ENCODE peak calls at places on chromosomes 1 and 21, in nine cellular contexts. One of them, this sample, is unnamed.

GRCh38 chr1:17119076-17119743 is at the start of gene PADI2:
- DNase-seq in BJ: no peak
- DNase-seq in epithelial cell of esophagus: peak
- DNase-seq in CD8-positive, alpha-beta T cell: peak
- DNase-seq in hepatocyte: peak
- DNase-seq in GM23338: peak
- DNase-seq in WERI-Rb-1: no peak
- DNase-seq in IMR-90: peak
- DNase-seq in cardiac fibroblast: peak
- DNase-seq in this sample: peak

GRCh38 chr1:39387452-39387851 is 104.0 kb upstream of the BMP8A start:
- DNase-seq in BJ: no peak
- DNase-seq in epithelial cell of esophagus: peak
- DNase-seq in CD8-positive, alpha-beta T cell: no peak
- DNase-seq in hepatocyte: peak
- DNase-seq in GM23338: no peak
- DNase-seq in WERI-Rb-1: no peak
- DNase-seq in IMR-90: peak
- DNase-seq in cardiac fibroblast: peak
- DNase-seq in this sample: no peak

GRCh38 chr1:110114784-110115183 is 2.5 kb downstream of the UBL4B start:
- DNase-seq in BJ: no peak
- DNase-seq in epithelial cell of esophagus: no peak
- DNase-seq in CD8-positive, alpha-beta T cell: no peak
- DNase-seq in hepatocyte: no peak
- DNase-seq in GM23338: no peak
- DNase-seq in WERI-Rb-1: no peak
- DNase-seq in IMR-90: no peak
- DNase-seq in cardiac fibroblast: no peak
- DNase-seq in this sample: peak

GRCh38 chr1:165828103-165828558 is 717 bp downstream of the UCK2 start:
- DNase-seq in BJ: no peak
- DNase-seq in epithelial cell of esophagus: peak
- DNase-seq in CD8-positive, alpha-beta T cell: peak
- DNase-seq in hepatocyte: peak
- DNase-seq in GM23338: peak
- DNase-seq in WERI-Rb-1: peak
- DNase-seq in IMR-90: peak
- DNase-seq in cardiac fibroblast: no peak
- DNase-seq in this sample: peak

GRCh38 chr21:33945652-33946270 is 30.2 kb upstream of the ATP5PO start:
- DNase-seq in BJ: no peak
- DNase-seq in epithelial cell of esophagus: peak
- DNase-seq in CD8-positive, alpha-beta T cell: no peak
- DNase-seq in hepatocyte: no peak
- DNase-seq in GM23338: no peak
- DNase-seq in WERI-Rb-1: no peak
- DNase-seq in IMR-90: no peak
- DNase-seq in cardiac fibroblast: no peak
- DNase-seq in this sample: no peak

GRCh38 chr1:244318512-244318911 is 133.2 kb downstream of the ADSS2 start:
- DNase-seq in BJ: no peak
- DNase-seq in epithelial cell of esophagus: no peak
- DNase-seq in CD8-positive, alpha-beta T cell: no peak
- DNase-seq in hepatocyte: no peak
- DNase-seq in GM23338: no peak
- DNase-seq in WERI-Rb-1: no peak
- DNase-seq in IMR-90: no peak
- DNase-seq in cardiac fibroblast: no peak
- DNase-seq in this sample: no peak

GRCh38 chr1:241817331-241817792 is 30.6 kb upstream of the EXO1 start:
- DNase-seq in BJ: peak
- DNase-seq in epithelial cell of esophagus: peak
- DNase-seq in CD8-positive, alpha-beta T cell: no peak
- DNase-seq in hepatocyte: no peak
- DNase-seq in GM23338: no peak
- DNase-seq in WERI-Rb-1: no peak
- DNase-seq in IMR-90: peak
- DNase-seq in cardiac fibroblast: peak
- DNase-seq in this sample: no peak

GRCh38 chr1:112925015-112925414 is 31.0 kb downstream of the SLC16A1 start:
- DNase-seq in BJ: no peak
- DNase-seq in epithelial cell of esophagus: no peak
- DNase-seq in CD8-positive, alpha-beta T cell: no peak
- DNase-seq in hepatocyte: no peak
- DNase-seq in GM23338: peak
- DNase-seq in WERI-Rb-1: no peak
- DNase-seq in IMR-90: no peak
- DNase-seq in cardiac fibroblast: no peak
- DNase-seq in this sample: no peak

GRCh38 chr1:3795453-3796214 is 664 bp downstream of the LRRC47 start:
- DNase-seq in BJ: no peak
- DNase-seq in epithelial cell of esophagus: no peak
- DNase-seq in CD8-positive, alpha-beta T cell: no peak
- DNase-seq in hepatocyte: no peak
- DNase-seq in GM23338: no peak
- DNase-seq in WERI-Rb-1: no peak
- DNase-seq in IMR-90: no peak
- DNase-seq in cardiac fibroblast: no peak
- DNase-seq in this sample: no peak

GRCh38 chr1:82819234-82819633 is 1018.5 kb downstream of the ADGRL2 start:
- DNase-seq in BJ: no peak
- DNase-seq in epithelial cell of esophagus: no peak
- DNase-seq in CD8-positive, alpha-beta T cell: no peak
- DNase-seq in hepatocyte: no peak
- DNase-seq in GM23338: no peak
- DNase-seq in WERI-Rb-1: no peak
- DNase-seq in IMR-90: no peak
- DNase-seq in cardiac fibroblast: no peak
- DNase-seq in this sample: no peak

GRCh38 chr1:165871311-165872067 is 44.1 kb downstream of the UCK2 start:
- DNase-seq in BJ: no peak
- DNase-seq in epithelial cell of esophagus: peak
- DNase-seq in CD8-positive, alpha-beta T cell: peak
- DNase-seq in hepatocyte: peak
- DNase-seq in GM23338: peak
- DNase-seq in WERI-Rb-1: peak
- DNase-seq in IMR-90: peak
- DNase-seq in cardiac fibroblast: peak
- DNase-seq in this sample: peak

GRCh38 chr1:8370046-8370881 is 52.4 kb downstream of the SLC45A1 start:
- DNase-seq in BJ: no peak
- DNase-seq in epithelial cell of esophagus: no peak
- DNase-seq in CD8-positive, alpha-beta T cell: no peak
- DNase-seq in hepatocyte: no peak
- DNase-seq in GM23338: peak
- DNase-seq in WERI-Rb-1: no peak
- DNase-seq in IMR-90: peak
- DNase-seq in cardiac fibroblast: no peak
- DNase-seq in this sample: peak

GRCh38 chr21:42258885-42259407 is 40.0 kb downstream of the ABCG1 start:
- DNase-seq in BJ: no peak
- DNase-seq in epithelial cell of esophagus: no peak
- DNase-seq in CD8-positive, alpha-beta T cell: no peak
- DNase-seq in hepatocyte: no peak
- DNase-seq in GM23338: no peak
- DNase-seq in WERI-Rb-1: no peak
- DNase-seq in IMR-90: no peak
- DNase-seq in cardiac fibroblast: no peak
- DNase-seq in this sample: no peak

GRCh38 chr1:205633421-205633976 is 1.7 kb upstream of the ELK4 start:
- DNase-seq in BJ: peak
- DNase-seq in epithelial cell of esophagus: peak
- DNase-seq in CD8-positive, alpha-beta T cell: no peak
- DNase-seq in hepatocyte: no peak
- DNase-seq in GM23338: no peak
- DNase-seq in WERI-Rb-1: no peak
- DNase-seq in IMR-90: peak
- DNase-seq in cardiac fibroblast: peak
- DNase-seq in this sample: no peak

GRCh38 chr1:38073926-38074677 is 27.5 kb upstream of the POU3F1 start:
- DNase-seq in BJ: no peak
- DNase-seq in epithelial cell of esophagus: peak
- DNase-seq in CD8-positive, alpha-beta T cell: no peak
- DNase-seq in hepatocyte: no peak
- DNase-seq in GM23338: peak
- DNase-seq in WERI-Rb-1: no peak
- DNase-seq in IMR-90: no peak
- DNase-seq in cardiac fibroblast: no peak
- DNase-seq in this sample: no peak

GRCh38 chr1:38068980-38069340 is 22.4 kb upstream of the POU3F1 start:
- DNase-seq in BJ: no peak
- DNase-seq in epithelial cell of esophagus: no peak
- DNase-seq in CD8-positive, alpha-beta T cell: no peak
- DNase-seq in hepatocyte: no peak
- DNase-seq in GM23338: no peak
- DNase-seq in WERI-Rb-1: no peak
- DNase-seq in IMR-90: no peak
- DNase-seq in cardiac fibroblast: no peak
- DNase-seq in this sample: no peak

GRCh38 chr1:38072858-38073257 is 26.3 kb upstream of the POU3F1 start:
- DNase-seq in BJ: no peak
- DNase-seq in epithelial cell of esophagus: no peak
- DNase-seq in CD8-positive, alpha-beta T cell: no peak
- DNase-seq in hepatocyte: no peak
- DNase-seq in GM23338: no peak
- DNase-seq in WERI-Rb-1: no peak
- DNase-seq in IMR-90: no peak
- DNase-seq in cardiac fibroblast: no peak
- DNase-seq in this sample: no peak

GRCh38 chr1:38068220-38068979 is 21.8 kb upstream of the POU3F1 start:
- DNase-seq in BJ: no peak
- DNase-seq in epithelial cell of esophagus: no peak
- DNase-seq in CD8-positive, alpha-beta T cell: no peak
- DNase-seq in hepatocyte: no peak
- DNase-seq in GM23338: no peak
- DNase-seq in WERI-Rb-1: no peak
- DNase-seq in IMR-90: no peak
- DNase-seq in cardiac fibroblast: no peak
- DNase-seq in this sample: peak

GRCh38 chr1:38071530-38072266 is 25.1 kb upstream of the POU3F1 start:
- DNase-seq in BJ: no peak
- DNase-seq in epithelial cell of esophagus: peak
- DNase-seq in CD8-positive, alpha-beta T cell: no peak
- DNase-seq in hepatocyte: peak
- DNase-seq in GM23338: peak
- DNase-seq in WERI-Rb-1: peak
- DNase-seq in IMR-90: peak
- DNase-seq in cardiac fibroblast: peak
- DNase-seq in this sample: peak
- TF ChIP-seq CTCF in BJ: peak
- TF ChIP-seq CTCF in epithelial cell of esophagus: peak
- TF ChIP-seq CTCF in CD8-positive, alpha-beta T cell: no peak
- TF ChIP-seq CTCF in hepatocyte: peak
- TF ChIP-seq CTCF in GM23338: peak
- TF ChIP-seq CTCF in WERI-Rb-1: peak
- TF ChIP-seq CTCF in IMR-90: peak
- TF ChIP-seq CTCF in cardiac fibroblast: peak
- TF ChIP-seq CTCF in this sample: peak

DNA sequence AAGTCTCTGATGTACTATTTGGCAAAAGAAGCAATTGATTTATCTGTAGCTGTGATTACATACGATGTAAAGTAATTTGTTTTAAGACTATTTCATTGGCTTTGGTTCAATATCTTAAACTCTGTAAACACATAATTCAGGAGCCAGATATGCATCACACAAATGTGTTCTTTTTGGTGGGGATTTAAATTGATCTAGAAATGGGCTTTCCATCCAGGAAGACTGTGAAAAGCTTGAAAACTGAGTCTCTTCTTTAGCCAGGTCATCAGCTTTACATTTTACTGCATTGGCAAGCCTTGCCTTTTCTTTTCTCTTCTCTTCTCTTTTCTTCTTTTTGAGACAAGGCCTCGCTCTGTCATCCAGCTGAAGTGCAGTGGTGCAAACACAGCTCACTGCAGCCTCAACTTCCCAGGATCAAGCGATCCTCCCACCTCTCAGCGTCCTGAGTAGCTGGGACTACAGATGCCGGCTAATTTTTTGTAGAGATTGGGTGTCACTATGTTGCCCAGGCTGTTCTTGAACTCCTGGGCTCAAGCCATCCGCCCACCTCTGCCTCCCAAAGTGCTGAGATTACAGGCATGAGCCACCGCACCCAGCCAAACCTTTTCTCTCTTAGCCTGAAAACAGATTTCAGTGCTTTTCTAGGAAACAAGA is 1.4 kb downstream of the RCAN3 start:
- DNase-seq in BJ: no peak
- DNase-seq in epithelial cell of esophagus: no peak
- DNase-seq in CD8-positive, alpha-beta T cell: no peak
- DNase-seq in hepatocyte: no peak
- DNase-seq in GM23338: no peak
- DNase-seq in WERI-Rb-1: no peak
- DNase-seq in IMR-90: no peak
- DNase-seq in cardiac fibroblast: no peak
- DNase-seq in this sample: no peak
- H3K4me3 ChIP-seq in BJ: no peak
- H3K4me3 ChIP-seq in epithelial cell of esophagus: peak
- H3K4me3 ChIP-seq in CD8-positive, alpha-beta T cell: peak
- H3K4me3 ChIP-seq in hepatocyte: no peak
- H3K4me3 ChIP-seq in GM23338: peak
- H3K4me3 ChIP-seq in WERI-Rb-1: peak
- H3K4me3 ChIP-seq in IMR-90: no peak
- H3K4me3 ChIP-seq in cardiac fibroblast: no peak
- H3K4me3 ChIP-seq in this sample: peak

GRCh38 chr1:31214316-31215082 is 25.2 kb downstream of the NKAIN1 start:
- DNase-seq in BJ: no peak
- DNase-seq in epithelial cell of esophagus: no peak
- DNase-seq in CD8-positive, alpha-beta T cell: no peak
- DNase-seq in hepatocyte: no peak
- DNase-seq in GM23338: peak
- DNase-seq in WERI-Rb-1: no peak
- DNase-seq in IMR-90: no peak
- DNase-seq in cardiac fibroblast: no peak
- DNase-seq in this sample: no peak
- TF ChIP-seq CTCF in BJ: peak
- TF ChIP-seq CTCF in epithelial cell of esophagus: no peak
- TF ChIP-seq CTCF in CD8-positive, alpha-beta T cell: no peak
- TF ChIP-seq CTCF in hepatocyte: no peak
- TF ChIP-seq CTCF in GM23338: peak
- TF ChIP-seq CTCF in WERI-Rb-1: peak
- TF ChIP-seq CTCF in IMR-90: no peak
- TF ChIP-seq CTCF in cardiac fibroblast: no peak
- TF ChIP-seq CTCF in this sample: peak

DNA sequence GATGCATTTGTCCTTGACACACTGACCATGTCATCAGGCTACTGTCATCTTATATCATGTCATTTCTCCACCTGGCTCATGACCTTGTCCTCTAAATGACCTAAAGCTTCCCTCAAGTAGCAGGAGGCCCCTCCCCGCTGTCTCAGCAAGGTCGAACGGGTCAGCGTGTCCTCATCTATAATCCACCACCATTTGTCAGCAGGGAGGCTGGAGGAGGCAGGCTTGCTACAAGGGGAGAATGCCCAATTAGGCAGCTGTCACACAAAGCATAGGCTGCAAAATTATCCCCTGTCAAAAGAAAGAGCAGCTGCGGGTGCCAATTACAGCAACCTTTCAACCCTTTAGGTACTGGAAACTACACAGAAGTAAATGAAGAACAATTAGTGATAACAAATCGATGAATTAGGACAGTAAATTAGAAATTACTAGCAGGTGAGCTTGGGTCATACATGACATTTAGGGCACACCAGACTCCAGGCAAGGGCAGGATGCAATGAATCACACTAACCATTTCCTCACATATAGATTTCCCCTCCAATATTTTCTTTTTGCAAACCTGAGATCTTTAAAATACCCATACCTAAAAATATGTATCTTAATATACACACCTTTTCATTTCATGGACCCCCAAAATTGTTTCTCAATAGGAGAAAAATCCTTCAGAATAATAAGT is 61.2 kb downstream of the NRIP1 start:
- DNase-seq in BJ: no peak
- DNase-seq in epithelial cell of esophagus: no peak
- DNase-seq in CD8-positive, alpha-beta T cell: no peak
- DNase-seq in hepatocyte: no peak
- DNase-seq in GM23338: peak
- DNase-seq in WERI-Rb-1: peak
- DNase-seq in IMR-90: no peak
- DNase-seq in cardiac fibroblast: no peak
- DNase-seq in this sample: no peak
- H3K4me3 ChIP-seq in BJ: no peak
- H3K4me3 ChIP-seq in epithelial cell of esophagus: no peak
- H3K4me3 ChIP-seq in CD8-positive, alpha-beta T cell: no peak
- H3K4me3 ChIP-seq in hepatocyte: no peak
- H3K4me3 ChIP-seq in GM23338: no peak
- H3K4me3 ChIP-seq in WERI-Rb-1: no peak
- H3K4me3 ChIP-seq in IMR-90: no peak
- H3K4me3 ChIP-seq in cardiac fibroblast: no peak
- H3K4me3 ChIP-seq in this sample: no peak